ENCODE peak calls at places on chromosomes 6 and 20, in six cellular contexts. N is IMR-90, C is H9, L is mesendoderm, Z is mesenchymal stem cell, I is H1. Q is an unnamed sample.

GRCh38 chr6:116410945-116411623 is 40.3 kb downstream of the DSE start:
- DNase-seq in C (no peak), Z (peak), L (no peak), N (peak), I (no peak), Q (no peak)

GRCh38 chr6:41200901-41201783 is at the start of gene TREML2:
- DNase-seq in C (no peak), Z (no peak), N (no peak), I (no peak), L (no peak), Q (no peak)

GRCh38 chr6:164106345-164106769 is 691.8 kb downstream of the QKI start:
- DNase-seq in I (no peak), Z (no peak), N (no peak), L (peak), C (peak), Q (no peak)

GRCh38 chr20:1370548-1371110 is 22.2 kb downstream of the FKBP1A start:
- DNase-seq in N (peak), L (no peak), Z (peak), I (no peak), C (no peak), Q (no peak)

GRCh38 chr6:36851149-36851614 is 11.9 kb upstream of the CPNE5 start:
- DNase-seq in L (peak), N (peak), Z (peak), C (peak), I (no peak), Q (peak)

GRCh38 chr6:53090576-53090975 is 25.4 kb downstream of the FBXO9 start:
- DNase-seq in L (no peak), C (no peak), Z (no peak), N (peak), I (no peak), Q (no peak)

GRCh38 chr6:163391983-163392382 is 22.5 kb upstream of the QKI start:
- DNase-seq in I (no peak), C (no peak), N (no peak), L (no peak), Z (no peak), Q (no peak)

GRCh38 chr6:77474286-77474956 is 11.1 kb upstream of the HTR1B start:
- DNase-seq in C (no peak), Z (peak), I (no peak), L (no peak), N (no peak), Q (no peak)

GRCh38 chr6:89655122-89655521 is 16.6 kb upstream of the LYRM2 start:
- DNase-seq in I (no peak), C (no peak), Z (no peak), L (no peak), N (peak), Q (no peak)

GRCh38 chr20:4131911-4132310 is 116.6 kb upstream of the RNF24 start:
- DNase-seq in I (no peak), N (no peak), Z (no peak), C (no peak), L (no peak), Q (no peak)

GRCh38 chr20:50694379-50695143 is 3.2 kb upstream of the RIPOR3 start:
- DNase-seq in Z (no peak), C (no peak), I (no peak), N (peak), L (no peak), Q (no peak)

GRCh38 chr6:87396595-87397392 is 11.0 kb upstream of the CFAP206 start:
- DNase-seq in L (no peak), I (no peak), N (no peak), Z (no peak), C (no peak), Q (no peak)

GRCh38 chr6:126228001-126228791 is 111.7 kb upstream of the CENPW start:
- DNase-seq in Z (no peak), N (no peak), C (no peak), I (no peak), L (peak), Q (peak)

GRCh38 chr6:16184129-16184528 is 54.3 kb upstream of the GMPR start:
- DNase-seq in C (peak), N (peak), Z (peak), L (peak), I (no peak), Q (no peak)

GRCh38 chr6:116152620-116153019 is 26.7 kb upstream of the COL10A1 start:
- DNase-seq in L (no peak), C (no peak), Z (no peak), I (no peak), N (no peak), Q (no peak)

GRCh38 chr6:97361286-97361685 is 78.3 kb upstream of the MMS22L start:
- DNase-seq in C (no peak), Z (no peak), N (no peak), I (no peak), L (no peak), Q (no peak)

GRCh38 chr6:22383016-22383415 is 86.2 kb upstream of the PRL start:
- DNase-seq in Z (no peak), C (no peak), L (no peak), I (no peak), N (no peak), Q (no peak)

GRCh38 chr6:20564777-20565176 is 30.5 kb downstream of the CDKAL1 start:
- DNase-seq in Z (no peak), I (no peak), N (peak), C (no peak), L (no peak), Q (no peak)

GRCh38 chr6:33156561-33156960 is 35.7 kb downstream of the COL11A2 start:
- DNase-seq in L (no peak), I (no peak), N (no peak), Z (no peak), C (no peak), Q (no peak)

GRCh38 chr6:84645000-84645399 is 119.4 kb downstream of the TBX18 start:
- DNase-seq in Z (peak), L (no peak), N (peak), C (no peak), I (no peak), Q (no peak)

GRCh38 chr20:6768228-6769185 is 1.0 kb downstream of the BMP2 start:
- DNase-seq in C (peak), L (peak), N (peak), Z (peak), I (no peak), Q (peak)

GRCh38 chr6:299050-299980 is 7.0 kb downstream of the DUSP22 start:
- DNase-seq in I (no peak), N (peak), Z (peak), L (no peak), C (no peak), Q (no peak)

GRCh38 chr6:170011233-170012142 is 260.1 kb downstream of the ERMARD start:
- DNase-seq in N (no peak), Z (no peak), C (peak), L (peak), I (no peak), Q (no peak)

GRCh38 chr20:1456300-1456699 is 10.3 kb downstream of the NSFL1C start:
- DNase-seq in Z (no peak), N (peak), L (peak), C (no peak), I (no peak), Q (no peak)

GRCh38 chr6:2478200-2478599 is 232.8 kb upstream of the GMDS start:
- DNase-seq in Z (no peak), L (peak), I (no peak), C (no peak), N (peak), Q (no peak)

GRCh38 chr6:155678361-155678760 is 222.7 kb upstream of the NOX3 start:
- DNase-seq in C (no peak), N (peak), Z (no peak), L (no peak), I (no peak), Q (no peak)

GRCh38 chr6:134784336-134784735 is 165.6 kb downstream of the ALDH8A1 start:
- DNase-seq in L (no peak), Z (no peak), I (no peak), C (no peak), N (no peak), Q (no peak)

GRCh38 chr6:83221886-83222479 is 28.8 kb downstream of the RWDD2A start:
- DNase-seq in N (peak), L (peak), I (no peak), Z (peak), C (no peak), Q (peak)

GRCh38 chr20:59723607-59724456 is 119.5 kb downstream of the PHACTR3 start:
- DNase-seq in N (no peak), I (no peak), Z (no peak), C (no peak), L (peak), Q (no peak)

GRCh38 chr6:2993755-2994317 is 5.9 kb upstream of the NQO2 start:
- DNase-seq in Z (no peak), N (no peak), I (no peak), C (no peak), L (no peak), Q (no peak)

GRCh38 chr20:62236674-62236996 is 1.7 kb upstream of the OSBPL2 start:
- DNase-seq in C (peak), I (no peak), L (peak), Z (peak), N (no peak), Q (peak)

GRCh38 chr6:33738879-33739278 is 7.8 kb downstream of the IP6K3 start:
- DNase-seq in N (no peak), C (no peak), I (no peak), Z (no peak), L (no peak), Q (no peak)

GRCh38 chr20:63740070-63740500 is 509 bp downstream of the SLC2A4RG start:
- DNase-seq in C (peak), I (no peak), L (peak), N (peak), Z (peak), Q (peak)
- H2AK5ac ChIP-seq in C (no peak), I (no peak), L (no peak), N (no peak), Z (peak), Q (peak)

DNA sequence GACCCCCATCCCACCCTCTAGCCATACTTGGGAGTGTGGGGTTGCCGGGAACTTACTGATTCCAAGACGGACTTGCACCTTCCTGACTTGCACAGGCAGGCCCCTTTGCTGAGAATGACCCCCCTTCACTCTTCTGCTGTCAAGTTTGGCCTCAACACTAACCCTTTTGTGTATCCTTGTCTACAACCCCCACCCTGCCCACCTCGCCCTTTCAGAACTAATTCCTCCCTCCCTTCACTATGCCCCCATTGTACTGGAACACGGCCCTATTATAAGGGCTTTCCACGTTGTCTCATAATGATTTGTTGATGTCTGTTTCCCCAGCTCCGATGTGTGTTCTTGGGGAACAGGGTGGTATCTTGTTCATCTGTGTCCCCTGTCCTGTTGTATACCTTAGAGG is 4.4 kb upstream of the NEDD9 start:
- DNase-seq in L (no peak), Z (no peak), N (no peak), C (no peak), I (no peak), Q (no peak)
- H3K4me2 ChIP-seq in L (no peak), Z (no peak), N (no peak), C (no peak), I (no peak), Q (no peak)

GRCh38 chr6:9521152-9521530 is 893.7 kb downstream of the TFAP2A start:
- DNase-seq in Z (no peak), N (no peak), C (no peak), L (no peak), I (no peak), Q (no peak)
- H2BK15ac ChIP-seq in Z (no peak), N (peak), C (no peak), L (no peak), I (no peak), Q (no peak)

GRCh38 chr20:46816097-46816496 is 78.5 kb upstream of the EYA2 start:
- DNase-seq in L (no peak), I (no peak), N (no peak), C (no peak), Z (no peak), Q (no peak)
- H2AK5ac ChIP-seq in L (no peak), I (no peak), N (no peak), C (no peak), Z (no peak), Q (no peak)

GRCh38 chr20:49690899-49691620 is 22.6 kb downstream of the B4GALT5 start:
- DNase-seq in N (peak), C (no peak), Z (peak), L (no peak), I (no peak), Q (no peak)

GRCh38 chr20:49691818-49692568 is 21.7 kb downstream of the B4GALT5 start:
- DNase-seq in N (no peak), I (no peak), L (no peak), C (no peak), Z (no peak), Q (no peak)

GRCh38 chr20:49693435-49694171 is 20.1 kb downstream of the B4GALT5 start:
- DNase-seq in I (no peak), C (no peak), L (no peak), N (no peak), Z (no peak), Q (no peak)

GRCh38 chr20:49694450-49695071 is 19.1 kb downstream of the B4GALT5 start:
- DNase-seq in I (no peak), N (no peak), C (no peak), Z (no peak), L (peak), Q (no peak)

GRCh38 chr20:49692941-49693340 is 20.7 kb downstream of the B4GALT5 start:
- DNase-seq in N (no peak), Z (no peak), L (no peak), I (no peak), C (no peak), Q (no peak)
- H3K4me2 ChIP-seq in N (no peak), Z (no peak), L (no peak), I (no peak), C (no peak), Q (no peak)

GRCh38 chr6:50539441-50539840 is 173.9 kb upstream of the TFAP2D start:
- DNase-seq in L (no peak), N (no peak), C (no peak), I (no peak), Z (no peak), Q (no peak)
- H2BK15ac ChIP-seq in L (no peak), N (no peak), C (no peak), I (no peak), Z (no peak), Q (no peak)

GRCh38 chr6:7188492-7188891 is 80.7 kb downstream of the RREB1 start:
- DNase-seq in N (no peak), L (no peak), Z (no peak), C (no peak), I (no peak), Q (no peak)
- H2AK5ac ChIP-seq in N (no peak), L (no peak), Z (no peak), C (no peak), I (no peak), Q (no peak)

GRCh38 chr6:106997392-106998257 is 23.1 kb upstream of the CD24 start:
- DNase-seq in N (peak), Z (peak), I (no peak), L (peak), C (peak), Q (peak)
- H3K4me2 ChIP-seq in N (no peak), Z (no peak), I (no peak), L (no peak), C (no peak), Q (no peak)

GRCh38 chr20:22925613-22925983 is 109.5 kb upstream of the SSTR4 start:
- DNase-seq in C (no peak), N (no peak), Z (peak), I (no peak), L (no peak), Q (no peak)
- H2BK15ac ChIP-seq in C (no peak), N (no peak), Z (no peak), I (no peak), L (no peak), Q (no peak)

DNA sequence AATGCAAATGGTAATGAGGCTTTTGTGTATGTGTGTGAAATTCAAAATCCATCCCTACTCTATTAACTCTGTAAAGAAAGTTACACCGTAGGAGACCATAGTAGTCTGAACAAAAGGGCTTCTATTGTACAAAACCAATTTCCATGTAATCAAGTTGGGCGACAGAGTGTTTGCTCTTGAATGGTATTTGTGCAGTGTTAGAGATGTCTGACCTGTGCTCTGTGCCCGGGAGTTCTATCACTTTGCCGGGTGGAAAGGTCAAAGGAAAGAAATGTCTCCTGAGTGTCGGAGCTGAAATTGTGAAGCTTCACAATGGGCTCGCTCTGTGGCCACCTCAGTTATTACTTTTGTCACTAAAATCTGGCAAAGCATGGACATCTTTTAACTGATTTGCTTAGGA is 312.0 kb downstream of the SAMD5 start:
- DNase-seq in N (no peak), C (no peak), Z (no peak), L (no peak), I (no peak), Q (peak)
- H2AK5ac ChIP-seq in N (no peak), C (no peak), Z (no peak), L (no peak), I (no peak), Q (no peak)